ENCODE peak calls at places on chromosomes 5 and 9, in four cellular contexts. One of them, this sample, is unnamed.

GRCh38 chr5:146623657-146624056 is 107.7 kb upstream of the GPR151 start:
- DNase-seq in CD8-positive, alpha-beta T cell: no peak
- DNase-seq in T-helper 1 cell: no peak
- DNase-seq in HL-60: no peak
- DNase-seq in this sample: no peak

GRCh38 chr5:149485655-149486615 is 65.3 kb downstream of the CSNK1A1 start:
- DNase-seq in CD8-positive, alpha-beta T cell: no peak
- DNase-seq in HL-60: no peak
- DNase-seq in T-helper 1 cell: no peak
- DNase-seq in this sample: no peak

GRCh38 chr9:121773954-121774714 is 122.7 kb downstream of the DAB2IP start:
- DNase-seq in T-helper 1 cell: no peak
- DNase-seq in CD8-positive, alpha-beta T cell: no peak
- DNase-seq in HL-60: no peak
- DNase-seq in this sample: no peak

GRCh38 chr5:32753051-32753450 is 41.9 kb downstream of the NPR3 start:
- DNase-seq in HL-60: no peak
- DNase-seq in T-helper 1 cell: no peak
- DNase-seq in CD8-positive, alpha-beta T cell: no peak
- DNase-seq in this sample: no peak

GRCh38 chr5:74673011-74673790 is 11.8 kb upstream of the HEXB start:
- DNase-seq in T-helper 1 cell: no peak
- DNase-seq in CD8-positive, alpha-beta T cell: no peak
- DNase-seq in HL-60: no peak
- DNase-seq in this sample: no peak

GRCh38 chr9:109499631-109500120 is 1.6 kb upstream of the PTPN3 start:
- DNase-seq in CD8-positive, alpha-beta T cell: no peak
- DNase-seq in T-helper 1 cell: no peak
- DNase-seq in HL-60: no peak
- DNase-seq in this sample: no peak

GRCh38 chr5:158639876-158640570 is 459.7 kb downstream of the EBF1 start:
- DNase-seq in CD8-positive, alpha-beta T cell: no peak
- DNase-seq in T-helper 1 cell: no peak
- DNase-seq in HL-60: no peak
- DNase-seq in this sample: no peak

GRCh38 chr5:142013734-142014495 is 1.1 kb upstream of the GNPDA1 start:
- DNase-seq in CD8-positive, alpha-beta T cell: no peak
- DNase-seq in T-helper 1 cell: no peak
- DNase-seq in HL-60: no peak
- DNase-seq in this sample: no peak

GRCh38 chr5:81679885-81680284 is 71.0 kb downstream of the SSBP2 start:
- DNase-seq in CD8-positive, alpha-beta T cell: no peak
- DNase-seq in HL-60: no peak
- DNase-seq in T-helper 1 cell: no peak
- DNase-seq in this sample: no peak

GRCh38 chr5:126480824-126481223 is 57.6 kb downstream of the GRAMD2B start:
- DNase-seq in CD8-positive, alpha-beta T cell: no peak
- DNase-seq in T-helper 1 cell: no peak
- DNase-seq in HL-60: no peak
- DNase-seq in this sample: no peak

GRCh38 chr5:17340816-17341215 is 123.4 kb downstream of the BASP1 start:
- DNase-seq in CD8-positive, alpha-beta T cell: no peak
- DNase-seq in HL-60: no peak
- DNase-seq in T-helper 1 cell: no peak
- DNase-seq in this sample: no peak

GRCh38 chr9:389159-389558 is 174.5 kb downstream of the DOCK8 start:
- DNase-seq in CD8-positive, alpha-beta T cell: no peak
- DNase-seq in HL-60: no peak
- DNase-seq in T-helper 1 cell: no peak
- DNase-seq in this sample: no peak

GRCh38 chr9:124695280-124695890 is 75.7 kb downstream of the NR6A1 start:
- DNase-seq in HL-60: no peak
- DNase-seq in CD8-positive, alpha-beta T cell: no peak
- DNase-seq in T-helper 1 cell: no peak
- DNase-seq in this sample: no peak

GRCh38 chr5:113232246-113232645 is 202.5 kb downstream of the TSSK1B start:
- DNase-seq in CD8-positive, alpha-beta T cell: no peak
- DNase-seq in T-helper 1 cell: no peak
- DNase-seq in HL-60: no peak
- DNase-seq in this sample: no peak

GRCh38 chr9:108534741-108535140 is 321.0 kb downstream of the ACTL7B start:
- DNase-seq in HL-60: no peak
- DNase-seq in T-helper 1 cell: no peak
- DNase-seq in CD8-positive, alpha-beta T cell: no peak
- DNase-seq in this sample: no peak

GRCh38 chr9:4549751-4550295 is 59.6 kb downstream of the SLC1A1 start:
- DNase-seq in CD8-positive, alpha-beta T cell: no peak
- DNase-seq in T-helper 1 cell: no peak
- DNase-seq in HL-60: no peak
- DNase-seq in this sample: no peak

GRCh38 chr5:115366223-115366622 is 69.8 kb upstream of the CCDC112 start:
- DNase-seq in HL-60: no peak
- DNase-seq in T-helper 1 cell: no peak
- DNase-seq in CD8-positive, alpha-beta T cell: no peak
- DNase-seq in this sample: no peak

GRCh38 chr9:92641092-92641809 is 28.7 kb downstream of the IPPK start:
- DNase-seq in CD8-positive, alpha-beta T cell: no peak
- DNase-seq in T-helper 1 cell: no peak
- DNase-seq in HL-60: no peak
- DNase-seq in this sample: no peak

GRCh38 chr5:175873090-175873454 is 1.7 kb downstream of the CPLX2 start:
- DNase-seq in CD8-positive, alpha-beta T cell: no peak
- DNase-seq in HL-60: no peak
- DNase-seq in T-helper 1 cell: no peak
- DNase-seq in this sample: no peak

GRCh38 chr9:71806916-71807315 is 38.6 kb upstream of the CEMIP2 start:
- DNase-seq in T-helper 1 cell: peak; percentile 48
- DNase-seq in HL-60: peak; percentile 33
- DNase-seq in CD8-positive, alpha-beta T cell: peak; percentile 42
- DNase-seq in this sample: peak; percentile 52

GRCh38 chr5:40615586-40616193 is 64.0 kb upstream of the PTGER4 start:
- DNase-seq in HL-60: peak; percentile 49
- DNase-seq in CD8-positive, alpha-beta T cell: no peak
- DNase-seq in T-helper 1 cell: no peak
- DNase-seq in this sample: no peak